ENCODE peak calls at places on chromosomes 7 and 10, in four cellular contexts. E, Z, N and F are unnamed samples.

GRCh38 chr10:44044549-44044948 is 340.3 kb downstream of the CXCL12 start:
- DNase-seq in N (no peak), Z (no peak), E (no peak), F (no peak)

GRCh38 chr10:118264838-118265470 is 77.2 kb downstream of the FAM204A start:
- DNase-seq in N (no peak), Z (no peak), E (no peak), F (no peak)

GRCh38 chr10:116721991-116722392 is 20.4 kb downstream of the HSPA12A start:
- DNase-seq in E (no peak), N (no peak), Z (no peak), F (no peak)

GRCh38 chr7:77383333-77383740 is 32.8 kb downstream of the GSAP start:
- DNase-seq in N (peak), E (no peak), Z (no peak), F (no peak)

GRCh38 chr10:126397640-126398382 is 9.5 kb upstream of the ADAM12 start:
- DNase-seq in N (peak), E (no peak), Z (no peak), F (peak)

GRCh38 chr10:85045046-85045445 is 716.7 kb downstream of the CCSER2 start:
- DNase-seq in N (no peak), Z (no peak), E (no peak), F (no peak)

GRCh38 chr10:107865691-107866090 is 701.2 kb upstream of the SORCS1 start:
- DNase-seq in E (no peak), Z (no peak), N (no peak), F (no peak)

GRCh38 chr7:120725376-120726039 is 132.4 kb downstream of the TSPAN12 start:
- DNase-seq in N (peak), Z (no peak), E (no peak), F (no peak)

GRCh38 chr7:24573008-24573553 is at the start of gene PALS2:
- DNase-seq in Z (peak), N (peak), E (peak), F (peak)

GRCh38 chr10:13414855-13415254 is 66.8 kb upstream of the SEPHS1 start:
- DNase-seq in Z (no peak), N (peak), E (no peak), F (peak)

GRCh38 chr7:3210531-3210930 is 90.5 kb upstream of the SDK1 start:
- DNase-seq in N (no peak), E (no peak), Z (no peak), F (no peak)